ENCODE peak calls at places on chromosomes 3 and 15, in nine cellular contexts. One of them, this sample, is unnamed.

GRCh38 chr3:175585898-175586297 is 726.8 kb downstream of the NAALADL2 start:
- DNase-seq in HepG2: no peak
- DNase-seq in H1: no peak
- DNase-seq in suprapubic skin: no peak
- DNase-seq in upper lobe of left lung: no peak
- DNase-seq in spleen: no peak
- DNase-seq in GM12892: no peak
- DNase-seq in GM12891: no peak
- DNase-seq in transverse colon: no peak
- DNase-seq in this sample: no peak

GRCh38 chr15:27686376-27686775 is 412.7 kb downstream of the OCA2 start:
- DNase-seq in upper lobe of left lung: no peak
- DNase-seq in GM12891: no peak
- DNase-seq in transverse colon: no peak
- DNase-seq in spleen: no peak
- DNase-seq in HepG2: no peak
- DNase-seq in GM12892: no peak
- DNase-seq in suprapubic skin: no peak
- DNase-seq in H1: no peak
- DNase-seq in this sample: no peak

GRCh38 chr3:175187586-175187985 is 328.5 kb downstream of the NAALADL2 start:
- DNase-seq in spleen: no peak
- DNase-seq in H1: no peak
- DNase-seq in suprapubic skin: no peak
- DNase-seq in GM12892: no peak
- DNase-seq in HepG2: no peak
- DNase-seq in transverse colon: no peak
- DNase-seq in upper lobe of left lung: no peak
- DNase-seq in GM12891: no peak
- DNase-seq in this sample: no peak

GRCh38 chr3:128286691-128287090 is 133.4 kb downstream of the EEFSEC start:
- DNase-seq in GM12891: no peak
- DNase-seq in transverse colon: no peak
- DNase-seq in spleen: no peak
- DNase-seq in GM12892: no peak
- DNase-seq in upper lobe of left lung: no peak
- DNase-seq in suprapubic skin: no peak
- DNase-seq in H1: peak
- DNase-seq in HepG2: no peak
- DNase-seq in this sample: no peak

GRCh38 chr3:40191850-40192448 is 117.6 kb upstream of the EIF1B start:
- DNase-seq in spleen: peak
- DNase-seq in GM12891: peak
- DNase-seq in suprapubic skin: no peak
- DNase-seq in upper lobe of left lung: no peak
- DNase-seq in HepG2: peak
- DNase-seq in transverse colon: peak
- DNase-seq in H1: peak
- DNase-seq in GM12892: peak
- DNase-seq in this sample: peak

GRCh38 chr15:69061414-69061842 is 46.9 kb downstream of the NOX5 start:
- DNase-seq in GM12892: no peak
- DNase-seq in spleen: no peak
- DNase-seq in transverse colon: no peak
- DNase-seq in GM12891: no peak
- DNase-seq in H1: no peak
- DNase-seq in upper lobe of left lung: no peak
- DNase-seq in HepG2: no peak
- DNase-seq in suprapubic skin: no peak
- DNase-seq in this sample: no peak

GRCh38 chr3:29004885-29005599 is 275.8 kb upstream of the RBMS3 start:
- DNase-seq in transverse colon: no peak
- DNase-seq in H1: no peak
- DNase-seq in upper lobe of left lung: no peak
- DNase-seq in spleen: no peak
- DNase-seq in GM12891: no peak
- DNase-seq in GM12892: no peak
- DNase-seq in HepG2: no peak
- DNase-seq in suprapubic skin: no peak
- DNase-seq in this sample: no peak

GRCh38 chr3:136716629-136717028 is 35.5 kb downstream of the STAG1 start:
- DNase-seq in suprapubic skin: no peak
- DNase-seq in spleen: no peak
- DNase-seq in H1: no peak
- DNase-seq in transverse colon: no peak
- DNase-seq in HepG2: no peak
- DNase-seq in GM12892: no peak
- DNase-seq in GM12891: no peak
- DNase-seq in upper lobe of left lung: no peak
- DNase-seq in this sample: no peak

GRCh38 chr3:154143873-154144272 is 22.7 kb downstream of the ARHGEF26 start:
- DNase-seq in suprapubic skin: no peak
- DNase-seq in GM12891: no peak
- DNase-seq in GM12892: no peak
- DNase-seq in HepG2: no peak
- DNase-seq in upper lobe of left lung: no peak
- DNase-seq in transverse colon: no peak
- DNase-seq in spleen: no peak
- DNase-seq in H1: no peak
- DNase-seq in this sample: no peak

GRCh38 chr3:37129871-37130270 is 44.5 kb downstream of the LRRFIP2 start:
- DNase-seq in suprapubic skin: no peak
- DNase-seq in upper lobe of left lung: no peak
- DNase-seq in H1: no peak
- DNase-seq in spleen: no peak
- DNase-seq in transverse colon: no peak
- DNase-seq in GM12892: no peak
- DNase-seq in HepG2: no peak
- DNase-seq in GM12891: no peak
- DNase-seq in this sample: no peak

GRCh38 chr3:37126856-37127255 is 47.5 kb downstream of the LRRFIP2 start:
- DNase-seq in HepG2: no peak
- DNase-seq in suprapubic skin: no peak
- DNase-seq in upper lobe of left lung: no peak
- DNase-seq in transverse colon: no peak
- DNase-seq in spleen: no peak
- DNase-seq in GM12892: no peak
- DNase-seq in GM12891: no peak
- DNase-seq in H1: no peak
- DNase-seq in this sample: no peak

GRCh38 chr3:37125195-37125594 is 49.2 kb downstream of the LRRFIP2 start:
- DNase-seq in GM12891: no peak
- DNase-seq in H1: no peak
- DNase-seq in upper lobe of left lung: no peak
- DNase-seq in spleen: no peak
- DNase-seq in GM12892: no peak
- DNase-seq in suprapubic skin: no peak
- DNase-seq in transverse colon: no peak
- DNase-seq in HepG2: no peak
- DNase-seq in this sample: no peak

GRCh38 chr3:37125702-37126101 is 48.7 kb downstream of the LRRFIP2 start:
- DNase-seq in H1: no peak
- DNase-seq in transverse colon: no peak
- DNase-seq in HepG2: no peak
- DNase-seq in upper lobe of left lung: no peak
- DNase-seq in GM12892: no peak
- DNase-seq in suprapubic skin: no peak
- DNase-seq in spleen: no peak
- DNase-seq in GM12891: no peak
- DNase-seq in this sample: no peak

DNA sequence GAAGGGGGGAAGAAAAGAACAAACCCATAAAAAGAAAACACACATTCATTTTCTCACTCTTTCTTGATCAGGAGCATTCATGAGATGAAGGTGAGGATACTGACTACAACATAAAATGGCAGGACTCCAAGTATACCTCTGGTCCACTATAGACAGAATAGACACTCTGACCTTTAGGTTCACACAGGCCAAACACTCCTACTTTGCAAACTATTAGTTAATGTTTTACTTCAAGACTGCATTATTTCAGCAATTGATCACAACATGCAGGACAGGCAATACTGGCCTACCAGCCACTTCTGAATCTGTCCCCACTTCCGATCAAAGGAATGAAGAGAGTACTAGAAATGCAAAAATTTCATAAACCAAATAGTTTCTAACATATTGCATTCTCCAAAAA is 47.0 kb downstream of the LRRFIP2 start:
- DNase-seq in upper lobe of left lung: no peak
- DNase-seq in transverse colon: no peak
- DNase-seq in GM12892: no peak
- DNase-seq in suprapubic skin: no peak
- DNase-seq in spleen: no peak
- DNase-seq in GM12891: no peak
- DNase-seq in H1: no peak
- DNase-seq in HepG2: peak
- DNase-seq in this sample: no peak
- TF ChIP-seq POLR2A in upper lobe of left lung: no peak
- TF ChIP-seq POLR2A in transverse colon: no peak
- TF ChIP-seq POLR2A in GM12892: no peak
- TF ChIP-seq POLR2A in suprapubic skin: no peak
- TF ChIP-seq POLR2A in spleen: no peak
- TF ChIP-seq POLR2A in GM12891: no peak
- TF ChIP-seq POLR2A in H1: no peak
- TF ChIP-seq POLR2A in HepG2: no peak
- TF ChIP-seq POLR2A in this sample: no peak

GRCh38 chr3:47419083-47420043 is 38.5 kb downstream of the PTPN23 start:
- DNase-seq in upper lobe of left lung: no peak
- DNase-seq in GM12892: no peak
- DNase-seq in spleen: peak
- DNase-seq in GM12891: no peak
- DNase-seq in suprapubic skin: no peak
- DNase-seq in HepG2: no peak
- DNase-seq in transverse colon: no peak
- DNase-seq in H1: no peak
- DNase-seq in this sample: no peak

GRCh38 chr3:47421741-47422649 is 41.2 kb downstream of the PTPN23 start:
- DNase-seq in transverse colon: peak
- DNase-seq in GM12891: no peak
- DNase-seq in H1: no peak
- DNase-seq in spleen: peak
- DNase-seq in suprapubic skin: no peak
- DNase-seq in GM12892: no peak
- DNase-seq in HepG2: no peak
- DNase-seq in upper lobe of left lung: peak
- DNase-seq in this sample: no peak

GRCh38 chr3:47420044-47420430 is 39.2 kb downstream of the PTPN23 start:
- DNase-seq in upper lobe of left lung: no peak
- DNase-seq in spleen: peak
- DNase-seq in transverse colon: no peak
- DNase-seq in HepG2: no peak
- DNase-seq in suprapubic skin: no peak
- DNase-seq in H1: no peak
- DNase-seq in GM12892: no peak
- DNase-seq in GM12891: no peak
- DNase-seq in this sample: no peak

GRCh38 chr3:47422743-47423142 is 41.9 kb downstream of the PTPN23 start:
- DNase-seq in upper lobe of left lung: no peak
- DNase-seq in suprapubic skin: no peak
- DNase-seq in H1: no peak
- DNase-seq in transverse colon: no peak
- DNase-seq in GM12891: no peak
- DNase-seq in GM12892: no peak
- DNase-seq in spleen: peak
- DNase-seq in HepG2: no peak
- DNase-seq in this sample: no peak

GRCh38 chr3:47420511-47421484 is 40.0 kb downstream of the PTPN23 start:
- DNase-seq in spleen: peak
- DNase-seq in suprapubic skin: peak
- DNase-seq in HepG2: peak
- DNase-seq in GM12891: peak
- DNase-seq in H1: peak
- DNase-seq in transverse colon: peak
- DNase-seq in upper lobe of left lung: peak
- DNase-seq in GM12892: peak
- DNase-seq in this sample: peak
- TF ChIP-seq POLR2AphosphoS5 in spleen: peak
- TF ChIP-seq POLR2AphosphoS5 in suprapubic skin: no peak
- TF ChIP-seq POLR2AphosphoS5 in HepG2: no peak
- TF ChIP-seq POLR2AphosphoS5 in GM12891: peak
- TF ChIP-seq POLR2AphosphoS5 in H1: peak
- TF ChIP-seq POLR2AphosphoS5 in transverse colon: peak
- TF ChIP-seq POLR2AphosphoS5 in upper lobe of left lung: no peak
- TF ChIP-seq POLR2AphosphoS5 in GM12892: no peak
- TF ChIP-seq POLR2AphosphoS5 in this sample: peak

DNA sequence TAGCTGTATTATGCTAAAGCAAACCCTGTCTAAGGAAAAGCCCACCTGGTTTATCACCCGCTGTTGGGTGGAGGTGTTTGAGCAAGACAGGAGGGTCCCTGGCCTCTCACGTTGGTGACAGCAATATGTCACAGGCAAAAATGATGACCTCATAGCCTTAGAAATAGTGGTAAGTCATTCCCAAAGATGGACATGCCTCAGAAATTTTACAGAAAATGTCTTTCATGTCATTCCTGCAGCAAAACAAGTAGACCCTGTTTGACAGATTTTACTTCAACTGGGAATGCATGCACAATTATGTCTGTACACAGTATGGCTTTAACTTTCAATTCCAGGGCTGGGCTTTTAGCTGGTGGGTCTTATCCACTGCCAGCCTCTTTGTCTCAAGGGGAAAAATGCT is 362.3 kb upstream of the C2CD4B start:
- DNase-seq in transverse colon: no peak
- DNase-seq in suprapubic skin: no peak
- DNase-seq in H1: no peak
- DNase-seq in GM12891: no peak
- DNase-seq in GM12892: no peak
- DNase-seq in HepG2: no peak
- DNase-seq in spleen: no peak
- DNase-seq in upper lobe of left lung: no peak
- DNase-seq in this sample: no peak
- TF ChIP-seq POLR2A in transverse colon: no peak
- TF ChIP-seq POLR2A in suprapubic skin: no peak
- TF ChIP-seq POLR2A in H1: no peak
- TF ChIP-seq POLR2A in GM12891: no peak
- TF ChIP-seq POLR2A in GM12892: no peak
- TF ChIP-seq POLR2A in HepG2: no peak
- TF ChIP-seq POLR2A in spleen: no peak
- TF ChIP-seq POLR2A in upper lobe of left lung: no peak
- TF ChIP-seq POLR2A in this sample: no peak

DNA sequence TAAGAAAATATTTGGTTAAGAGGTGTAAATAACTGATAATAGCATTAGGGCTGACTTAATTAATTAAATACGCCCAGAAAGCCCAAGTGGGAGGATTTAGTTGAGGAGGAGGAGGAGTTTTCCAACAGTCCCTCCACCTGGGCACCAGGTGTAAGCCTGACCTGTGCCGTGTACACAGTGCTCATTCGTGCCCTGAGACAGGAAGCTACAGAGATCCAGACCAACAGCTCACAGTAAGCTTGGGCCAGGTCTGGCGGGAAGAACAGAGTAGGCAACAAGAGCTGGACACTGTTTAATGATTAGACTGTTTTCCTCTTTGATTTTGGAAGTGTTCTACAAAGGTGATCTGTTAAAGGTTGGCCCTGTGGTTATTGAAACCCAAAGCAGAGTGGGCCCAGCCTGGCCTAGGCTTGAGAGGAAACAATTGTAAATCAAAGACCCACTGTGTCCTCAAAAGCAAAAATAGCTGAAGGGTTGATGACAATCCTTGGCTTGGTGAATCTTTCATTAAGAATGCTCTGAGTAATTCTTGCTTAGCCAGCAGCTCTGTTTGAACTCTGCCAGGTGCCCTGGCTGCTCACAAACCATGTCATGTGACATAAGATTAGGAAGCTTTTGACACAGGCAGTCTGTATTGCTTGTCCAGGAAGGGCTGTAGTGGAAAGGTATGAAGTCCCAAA is 13.8 kb downstream of the SQOR start:
- DNase-seq in transverse colon: no peak
- DNase-seq in suprapubic skin: no peak
- DNase-seq in GM12891: no peak
- DNase-seq in spleen: no peak
- DNase-seq in GM12892: no peak
- DNase-seq in upper lobe of left lung: no peak
- DNase-seq in H1: no peak
- DNase-seq in HepG2: peak
- DNase-seq in this sample: no peak
- TF ChIP-seq POLR2AphosphoS5 in transverse colon: no peak
- TF ChIP-seq POLR2AphosphoS5 in suprapubic skin: no peak
- TF ChIP-seq POLR2AphosphoS5 in GM12891: no peak
- TF ChIP-seq POLR2AphosphoS5 in spleen: no peak
- TF ChIP-seq POLR2AphosphoS5 in GM12892: no peak
- TF ChIP-seq POLR2AphosphoS5 in upper lobe of left lung: no peak
- TF ChIP-seq POLR2AphosphoS5 in H1: no peak
- TF ChIP-seq POLR2AphosphoS5 in HepG2: no peak
- TF ChIP-seq POLR2AphosphoS5 in this sample: no peak

This sample was measured in breast epithelium.